ENCODE peak calls at places on chromosomes 2 and 18, in six cellular contexts. L is mucosa of descending colon, R is GM12865, X is hepatocyte, B is AG10803, V is PC-9. S is an unnamed sample.
A peak's percentile ranks its signal among the peaks of the same experiment; 100 is the strongest.

GRCh38 chr2:168534926-168535325 is 78.9 kb downstream of the CERS6 start:
- DNase-seq in B (no peak), R (no peak), X (no peak), V (no peak), L (no peak), S (no peak)

GRCh38 chr2:194443926-194444325 is 1213.1 kb upstream of the SLC39A10 start:
- DNase-seq in X (no peak), B (no peak), R (no peak), L (no peak), V (no peak), S (no peak)

GRCh38 chr2:41963661-41964525 is 83.9 kb upstream of the PKDCC start:
- DNase-seq in B (peak; percentile 89), R (no peak), L (peak; percentile 90), X (peak; percentile 90), V (peak; percentile 60), S (no peak)

GRCh38 chr2:131010566-131010965 is 82.7 kb downstream of the FAM168B start:
- DNase-seq in L (no peak), X (no peak), V (no peak), R (no peak), B (no peak), S (no peak)

GRCh38 chr18:7812431-7813063 is 245.4 kb downstream of the PTPRM start:
- DNase-seq in V (peak; percentile 82), R (no peak), L (no peak), X (no peak), B (peak; percentile 90), S (peak; percentile 55)

GRCh38 chr2:208025814-208026184 is 472 bp upstream of the PLEKHM3 start:
- DNase-seq in X (no peak), L (no peak), B (peak; percentile 7), V (no peak), R (peak; percentile 53), S (no peak)

GRCh38 chr2:43880952-43881351 is 42.2 kb downstream of the ABCG8 start:
- DNase-seq in B (no peak), V (no peak), R (no peak), L (no peak), X (no peak), S (no peak)

GRCh38 chr2:237485304-237485703 is 1.7 kb upstream of the MLPH start:
- DNase-seq in B (no peak), X (no peak), L (no peak), V (no peak), R (no peak), S (no peak)

GRCh38 chr2:205972113-205972512 is 113.9 kb downstream of the INO80D start:
- DNase-seq in X (peak; percentile 40), R (no peak), B (no peak), L (peak; percentile 69), V (no peak), S (no peak)

GRCh38 chr2:158598856-158599517 is 142.2 kb downstream of the PKP4 start:
- DNase-seq in B (no peak), L (no peak), V (no peak), R (no peak), X (no peak), S (no peak)

GRCh38 chr2:82139979-82140611 is 1835.5 kb upstream of the LRRTM1 start:
- DNase-seq in B (no peak), V (peak; percentile 75), R (no peak), X (peak; percentile 45), L (no peak), S (no peak)

GRCh38 chr2:163595033-163595432 is 140.8 kb downstream of the FIGN start:
- DNase-seq in B (no peak), L (no peak), X (no peak), V (no peak), R (no peak), S (no peak)

GRCh38 chr2:85537600-85538506 is 1.1 kb upstream of the MAT2A start:
- DNase-seq in R (peak; percentile 66), B (peak; percentile 36), V (no peak), L (peak; percentile 79), X (peak; percentile 76), S (no peak)

GRCh38 chr2:83970262-83970929 is 488.7 kb downstream of the SUCLG1 start:
- DNase-seq in V (no peak), B (no peak), R (no peak), X (no peak), L (no peak), S (no peak)

DNA sequence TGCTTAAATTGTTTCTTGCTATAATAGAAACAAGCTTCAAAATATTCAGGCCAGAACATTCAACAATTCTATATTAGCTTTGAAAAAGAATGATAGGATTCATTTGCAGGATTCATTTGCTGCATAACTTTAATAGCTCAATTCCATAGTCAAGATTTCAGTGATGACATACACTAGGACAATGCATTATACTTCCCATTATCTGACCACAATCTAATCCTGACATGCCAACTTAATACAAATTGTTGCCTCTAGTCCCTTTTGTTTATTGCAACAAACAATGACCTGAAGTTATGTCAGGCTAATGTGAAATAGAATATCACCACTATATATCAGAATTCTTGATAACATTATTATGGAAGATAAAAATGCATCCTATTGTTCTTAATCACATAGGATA is 169.4 kb downstream of the DNAH7 start:
- DNase-seq in B (peak; percentile 23), R (no peak), X (no peak), L (no peak), V (no peak), S (peak; percentile 4)
- H3K4me3 ChIP-seq in B (no peak overlapping the region), R (no peak overlapping the region), X (no peak overlapping the region), L (no peak overlapping the region), V (no peak overlapping the region), S (no peak overlapping the region)

GRCh38 chr2:55050133-55050994 is at the start of gene RTN4:
- DNase-seq in R (peak; percentile 100), V (peak; percentile 99), B (peak; percentile 99), X (peak; percentile 99), L (peak; percentile 99), S (peak; percentile 97)
- TF ChIP-seq CTCF in R (peak; percentile 7), V (peak; percentile 27), B (no peak), X (no peak), L (no peak), S (peak; percentile 21)

GRCh38 chr2:108570416-108570815 is 36.1 kb downstream of the LIMS1 start:
- DNase-seq in X (peak; percentile 60), R (no peak), L (no peak), V (no peak), B (peak; percentile 55), S (no peak)
- H3K4me3 ChIP-seq in X (no peak overlapping the region), R (no peak overlapping the region), L (no peak overlapping the region), V (no peak overlapping the region), B (no peak overlapping the region), S (no peak overlapping the region)

DNA sequence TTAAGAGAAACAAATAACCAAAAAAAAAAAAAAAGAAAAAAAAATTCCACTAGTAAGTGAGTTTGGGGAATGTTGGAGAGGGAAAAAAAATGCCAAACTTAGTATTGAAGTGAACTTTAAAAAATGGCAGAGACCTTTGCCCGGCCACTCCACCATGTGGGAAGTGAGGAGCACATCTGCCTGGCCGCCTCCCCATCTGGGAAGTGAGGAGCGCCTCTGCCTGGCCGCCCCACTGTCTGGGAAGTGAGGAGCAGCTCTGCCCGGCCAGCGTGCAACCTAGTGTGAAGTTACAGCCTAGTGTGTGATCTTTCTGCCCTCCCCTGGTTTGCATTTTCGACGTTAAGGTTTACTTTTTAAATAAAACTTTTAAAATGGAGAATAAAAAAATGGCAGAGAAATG is 33.9 kb upstream of the VIT start:
- DNase-seq in V (no peak), L (no peak), X (no peak), B (no peak), R (no peak), S (no peak)
- TF ChIP-seq CTCF in V (no peak), L (no peak), X (no peak), B (no peak), R (no peak), S (no peak)